ENCODE peak calls at places on chromosomes 2 and 18, in ten cellular contexts. F, E, U, P, R, I, O, Z, Q and X are unnamed samples. For H3K9me3, the result is how much of the 10 kb centered on the place peaks cover.

GRCh38 chr2:73776381-73776780 is 3.5 kb downstream of the DUSP11 start:
- DNase-seq in F (no peak), E (no peak), U (no peak), P (no peak), R (no peak), I (no peak), O (no peak), Z (no peak), Q (no peak), X (no peak)

GRCh38 chr2:198347349-198347748 is 543.0 kb downstream of the PLCL1 start:
- DNase-seq in F (no peak), E (no peak), U (no peak), P (no peak), R (no peak), I (no peak), O (no peak), Z (no peak), Q (peak), X (no peak)

GRCh38 chr2:239550336-239550735 is 149.5 kb upstream of the HDAC4 start:
- DNase-seq in F (no peak), E (no peak), U (no peak), P (no peak), R (no peak), I (no peak), O (no peak), Z (no peak), Q (peak), X (no peak)

GRCh38 chr2:48779019-48779418 is 23.5 kb upstream of the LHCGR start:
- DNase-seq in F (no peak), E (no peak), U (no peak), P (no peak), R (no peak), I (no peak), O (no peak), Z (no peak), Q (no peak), X (no peak)

GRCh38 chr2:119169717-119170116 is 11.2 kb upstream of the C1QL2 start:
- DNase-seq in F (no peak), E (no peak), U (no peak), P (no peak), R (no peak), I (no peak), O (no peak), Z (no peak), Q (no peak), X (no peak)

GRCh38 chr2:238487652-238488346 is 61.1 kb downstream of the ASB1 start:
- DNase-seq in F (peak), E (no peak), U (no peak), P (no peak), R (no peak), I (no peak), O (no peak), Z (no peak), Q (no peak), X (no peak)

GRCh38 chr2:41197781-41198180 is 745.9 kb upstream of the SLC8A1 start:
- DNase-seq in F (no peak), E (no peak), U (no peak), P (no peak), R (no peak), I (no peak), O (no peak), Z (no peak), Q (peak), X (no peak)

GRCh38 chr2:231524477-231525247 is 5.6 kb downstream of the NMUR1 start:
- DNase-seq in F (no peak), E (no peak), U (no peak), P (no peak), R (no peak), I (no peak), O (peak), Z (no peak), Q (no peak), X (no peak)

GRCh38 chr2:192245329-192245728 is 50.6 kb upstream of the TMEFF2 start:
- DNase-seq in F (no peak), E (no peak), U (no peak), P (no peak), R (peak), I (no peak), O (no peak), Z (no peak), Q (no peak), X (no peak)

GRCh38 chr2:241560883-241561474 is 2.4 kb downstream of the BOK start:
- DNase-seq in F (no peak), E (no peak), U (peak), P (no peak), R (no peak), I (no peak), O (peak), Z (no peak), Q (peak), X (peak)

GRCh38 chr2:226869371-226869770 is 33.5 kb downstream of the RHBDD1 start:
- DNase-seq in F (no peak), E (no peak), U (peak), P (no peak), R (no peak), I (no peak), O (no peak), Z (no peak), Q (peak), X (no peak)

GRCh38 chr2:53593891-53594585 is 173.6 kb upstream of the CHAC2 start:
- DNase-seq in F (no peak), E (no peak), U (no peak), P (no peak), R (no peak), I (no peak), O (no peak), Z (no peak), Q (peak), X (no peak)

GRCh38 chr2:190529486-190530104 is 4.9 kb downstream of the NEMP2 start:
- DNase-seq in F (no peak), E (no peak), U (no peak), P (no peak), R (no peak), I (no peak), O (no peak), Z (no peak), Q (no peak), X (no peak)

GRCh38 chr18:7174359-7175107 is 56.4 kb upstream of the LRRC30 start:
- DNase-seq in F (no peak), E (no peak), U (no peak), P (no peak), R (no peak), I (peak), O (no peak), Z (no peak), Q (peak), X (no peak)

DNA sequence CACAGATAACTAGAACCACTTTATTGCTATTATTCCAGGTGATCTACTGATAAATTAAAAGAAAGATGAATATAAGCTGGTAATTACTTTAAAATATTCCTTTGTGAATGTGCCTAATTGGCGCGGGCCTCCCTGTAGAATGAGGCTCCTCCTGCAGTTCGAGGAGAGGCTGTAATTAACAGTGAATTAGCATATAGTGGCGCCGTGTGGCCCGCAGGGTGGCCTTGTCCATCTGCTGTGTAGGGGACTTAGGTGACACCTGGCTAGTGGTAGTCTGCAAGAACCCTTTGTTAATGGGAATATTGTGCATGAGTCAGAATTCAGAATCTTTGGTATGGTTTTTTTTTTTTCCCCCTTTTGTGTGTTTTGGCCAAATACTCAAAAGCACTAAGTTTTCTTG is 119.8 kb downstream of the AGAP1 start:
- DNase-seq in F (no peak), E (no peak), U (no peak), P (no peak), R (no peak), I (no peak), O (no peak), Z (no peak), Q (no peak), X (no peak)
- H3K27ac ChIP-seq in F (no peak), E (no peak), U (no peak), P (no peak), R (no peak), I (no peak), O (no peak), Z (no peak), Q (peak), X (no peak)

GRCh38 chr18:35242426-35242825 is 1.6 kb downstream of the ZNF397 start:
- DNase-seq in F (no peak), E (no peak), U (no peak), P (no peak), R (no peak), I (no peak), O (no peak), Z (no peak), Q (no peak), X (no peak)
- H3K9me3 ChIP-seq in F (under half), E (under half), U (under half), P (half or more), R (under half), I (under half), O (under half), Z (under half), Q (under half), X (under half)

GRCh38 chr18:76466410-76466991 is 28.5 kb downstream of the ZNF516 start:
- DNase-seq in F (no peak), E (no peak), U (no peak), P (no peak), R (no peak), I (no peak), O (no peak), Z (no peak), Q (no peak), X (no peak)

GRCh38 chr18:76468345-76469275 is 26.4 kb downstream of the ZNF516 start:
- DNase-seq in F (no peak), E (no peak), U (no peak), P (no peak), R (no peak), I (no peak), O (peak), Z (no peak), Q (no peak), X (no peak)

GRCh38 chr18:76464281-76465259 is 30.5 kb downstream of the ZNF516 start:
- DNase-seq in F (no peak), E (no peak), U (no peak), P (no peak), R (no peak), I (no peak), O (no peak), Z (no peak), Q (no peak), X (no peak)

GRCh38 chr18:76465630-76466409 is 29.2 kb downstream of the ZNF516 start:
- DNase-seq in F (no peak), E (no peak), U (no peak), P (no peak), R (no peak), I (no peak), O (no peak), Z (no peak), Q (no peak), X (no peak)

DNA sequence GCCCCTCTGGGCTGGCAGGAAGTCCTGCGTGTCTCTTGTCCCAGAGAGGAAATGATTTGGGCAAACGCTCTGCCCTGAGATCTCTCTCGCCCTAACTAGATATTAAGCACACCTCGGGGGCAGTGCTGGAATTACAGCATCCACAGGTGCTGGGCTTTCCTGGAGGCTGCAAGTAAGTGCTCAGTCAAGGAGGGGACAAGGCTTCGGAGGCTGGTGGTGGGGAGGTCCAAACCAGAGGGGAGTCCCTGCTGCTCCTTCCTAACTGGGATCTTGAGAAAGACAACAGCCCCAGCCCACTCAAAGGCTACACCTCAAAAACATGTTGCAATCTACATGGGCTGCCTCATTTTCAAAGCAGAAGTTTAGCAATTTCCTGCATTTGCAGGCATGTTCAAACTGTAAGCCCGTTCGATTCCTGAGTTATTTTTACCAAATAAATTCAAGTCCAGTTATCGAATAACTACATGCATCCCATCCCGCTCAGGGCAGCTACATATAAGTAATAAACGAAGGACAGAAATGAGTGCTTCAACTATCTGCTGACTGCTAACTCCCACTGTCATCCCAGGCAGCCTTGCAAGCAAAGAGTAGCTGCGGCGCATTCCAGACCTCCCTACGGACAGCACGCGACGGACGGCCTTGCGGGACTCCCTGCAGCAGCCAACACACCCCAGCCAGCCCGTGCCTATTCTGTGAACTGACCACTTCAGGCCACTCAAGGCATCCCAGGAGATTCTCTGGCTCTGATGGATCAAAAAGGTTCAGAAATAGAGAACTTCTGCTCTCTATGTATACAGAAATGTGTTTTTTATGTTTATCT is 27.5 kb downstream of the ZNF516 start:
- DNase-seq in F (no peak), E (no peak), U (no peak), P (no peak), R (no peak), I (no peak), O (no peak), Z (no peak), Q (peak), X (peak)
- H3K4me3 ChIP-seq in F (no peak), E (peak), U (no peak), P (no peak), R (peak), I (peak), O (no peak), Z (no peak), Q (no peak), X (peak)

GRCh38 chr2:67649331-67650071 is 252.4 kb downstream of the ETAA1 start:
- DNase-seq in F (peak), E (no peak), U (no peak), P (peak), R (peak), I (peak), O (no peak), Z (no peak), Q (peak), X (peak)
- H3K27ac ChIP-seq in F (no peak), E (peak), U (no peak), P (peak), R (peak), I (peak), O (peak), Z (peak), Q (no peak), X (peak)

DNA sequence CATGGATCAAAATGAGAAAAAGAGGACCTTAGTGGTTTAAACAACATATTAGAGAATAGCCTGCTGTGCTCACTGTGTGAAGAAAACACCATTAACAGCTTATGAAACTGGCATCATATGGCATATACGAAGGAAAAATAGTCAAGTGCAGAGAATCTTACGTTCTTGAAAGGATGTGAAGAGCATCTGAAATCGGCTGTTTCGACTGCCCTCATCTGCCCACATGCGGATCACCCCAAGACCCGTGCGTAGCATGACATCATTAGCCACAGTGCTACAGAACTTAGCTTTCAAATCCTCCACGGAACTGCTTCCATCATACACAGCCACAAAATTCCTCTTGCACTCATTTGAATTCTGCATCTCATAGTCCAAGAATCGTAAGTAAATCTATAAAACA is 84.3 kb downstream of the NETO1 start:
- DNase-seq in F (no peak), E (no peak), U (no peak), P (no peak), R (no peak), I (no peak), O (no peak), Z (no peak), Q (no peak), X (no peak)
- H3K9me3 ChIP-seq in F (under half), E (under half), U (under half), P (under half), R (under half), I (under half), O (under half), Z (under half), Q (under half), X (under half)

GRCh38 chr2:164928101-164928673 is 27.1 kb downstream of the SLC38A11 start:
- DNase-seq in F (no peak), E (no peak), U (no peak), P (no peak), R (no peak), I (no peak), O (no peak), Z (no peak), Q (no peak), X (no peak)
- H3K4me3 ChIP-seq in F (no peak), E (no peak), U (no peak), P (no peak), R (no peak), I (no peak), O (no peak), Z (no peak), Q (no peak), X (no peak)

GRCh38 chr18:13612111-13612997 is 114.0 kb downstream of the FAM210A start:
- DNase-seq in F (no peak), E (no peak), U (no peak), P (no peak), R (no peak), I (no peak), O (no peak), Z (peak), Q (peak), X (no peak)

GRCh38 chr18:13613099-13613498 is 113.3 kb downstream of the FAM210A start:
- DNase-seq in F (no peak), E (no peak), U (no peak), P (no peak), R (no peak), I (no peak), O (no peak), Z (no peak), Q (no peak), X (no peak)

GRCh38 chr18:13614318-13614643 is 112.1 kb downstream of the FAM210A start:
- DNase-seq in F (no peak), E (no peak), U (no peak), P (no peak), R (no peak), I (no peak), O (no peak), Z (no peak), Q (no peak), X (no peak)

GRCh38 chr18:13614701-13615288 is 111.6 kb downstream of the FAM210A start:
- DNase-seq in F (peak), E (no peak), U (no peak), P (no peak), R (peak), I (peak), O (no peak), Z (no peak), Q (no peak), X (no peak)

GRCh38 chr18:13613591-13614317 is 112.6 kb downstream of the FAM210A start:
- DNase-seq in F (no peak), E (no peak), U (no peak), P (no peak), R (no peak), I (no peak), O (no peak), Z (no peak), Q (no peak), X (no peak)
- H3K27ac ChIP-seq in F (no peak), E (no peak), U (no peak), P (no peak), R (peak), I (peak), O (peak), Z (no peak), Q (no peak), X (no peak)

GRCh38 chr18:8416212-8417019 is 192.8 kb upstream of the RAB12 start:
- DNase-seq in F (no peak), E (no peak), U (no peak), P (no peak), R (no peak), I (no peak), O (no peak), Z (no peak), Q (peak), X (no peak)

GRCh38 chr18:8413189-8413588 is 196.0 kb upstream of the RAB12 start:
- DNase-seq in F (no peak), E (no peak), U (no peak), P (no peak), R (no peak), I (no peak), O (no peak), Z (no peak), Q (no peak), X (no peak)

GRCh38 chr18:8412117-8412516 is 197.1 kb upstream of the RAB12 start:
- DNase-seq in F (no peak), E (no peak), U (no peak), P (no peak), R (no peak), I (no peak), O (no peak), Z (no peak), Q (no peak), X (no peak)

GRCh38 chr18:8411492-8411891 is 197.7 kb upstream of the RAB12 start:
- DNase-seq in F (no peak), E (no peak), U (no peak), P (peak), R (no peak), I (no peak), O (no peak), Z (no peak), Q (peak), X (no peak)

GRCh38 chr18:8413751-8414150 is 195.5 kb upstream of the RAB12 start:
- DNase-seq in F (no peak), E (no peak), U (no peak), P (no peak), R (no peak), I (no peak), O (no peak), Z (no peak), Q (no peak), X (no peak)
- H3K9me3 ChIP-seq in F (under half), E (under half), U (under half), P (under half), R (under half), I (under half), O (under half), Z (under half), Q (under half), X (under half)